ENCODE peak calls at places on chromosomes 12 and 14, in six cellular contexts. One of them, this sample, is unnamed.

GRCh38 chr12:127260531-127260930 is 1006.4 kb upstream of the TMEM132C start:
- DNase-seq in psoas muscle: no peak
- DNase-seq in Peyer's patch: no peak
- DNase-seq in left ventricle myocardium inferior: no peak
- DNase-seq in tibial nerve: no peak
- DNase-seq in aorta: no peak
- DNase-seq in this sample: no peak

GRCh38 chr14:96962337-96962736 is 165.2 kb downstream of the VRK1 start:
- DNase-seq in tibial nerve: no peak
- DNase-seq in left ventricle myocardium inferior: no peak
- DNase-seq in psoas muscle: no peak
- DNase-seq in aorta: no peak
- DNase-seq in Peyer's patch: no peak
- DNase-seq in this sample: peak; percentile 48

GRCh38 chr14:104721704-104722431 is 2.2 kb upstream of the ADSS1 start:
- DNase-seq in Peyer's patch: no peak
- DNase-seq in psoas muscle: peak; percentile 80
- DNase-seq in aorta: peak; percentile 87
- DNase-seq in tibial nerve: no peak
- DNase-seq in left ventricle myocardium inferior: peak; percentile 77
- DNase-seq in this sample: no peak

GRCh38 chr12:104258476-104259067 is 43.0 kb downstream of the TXNRD1 start:
- DNase-seq in psoas muscle: no peak
- DNase-seq in tibial nerve: no peak
- DNase-seq in left ventricle myocardium inferior: no peak
- DNase-seq in Peyer's patch: no peak
- DNase-seq in aorta: no peak
- DNase-seq in this sample: no peak

GRCh38 chr12:61916856-61917255 is 343.3 kb upstream of the USP15 start:
- DNase-seq in psoas muscle: no peak
- DNase-seq in Peyer's patch: no peak
- DNase-seq in aorta: no peak
- DNase-seq in left ventricle myocardium inferior: no peak
- DNase-seq in tibial nerve: no peak
- DNase-seq in this sample: no peak

GRCh38 chr12:119229205-119229604 is 50.5 kb downstream of the HSPB8 start:
- DNase-seq in Peyer's patch: no peak
- DNase-seq in aorta: no peak
- DNase-seq in psoas muscle: no peak
- DNase-seq in left ventricle myocardium inferior: no peak
- DNase-seq in tibial nerve: no peak
- DNase-seq in this sample: no peak

GRCh38 chr14:77302926-77303325 is 17.8 kb downstream of the POMT2 start:
- DNase-seq in Peyer's patch: no peak
- DNase-seq in aorta: no peak
- DNase-seq in left ventricle myocardium inferior: no peak
- DNase-seq in psoas muscle: no peak
- DNase-seq in tibial nerve: no peak
- DNase-seq in this sample: no peak

GRCh38 chr14:105493921-105494605 is 3.0 kb downstream of the TEDC1 start:
- DNase-seq in left ventricle myocardium inferior: peak; percentile 11
- DNase-seq in aorta: peak; percentile 74
- DNase-seq in psoas muscle: peak; percentile 15
- DNase-seq in Peyer's patch: peak; percentile 44
- DNase-seq in tibial nerve: no peak
- DNase-seq in this sample: peak; percentile 49

GRCh38 chr14:24377660-24378059 is 9.7 kb downstream of the NFATC4 start:
- DNase-seq in aorta: no peak
- DNase-seq in left ventricle myocardium inferior: no peak
- DNase-seq in Peyer's patch: no peak
- DNase-seq in psoas muscle: no peak
- DNase-seq in tibial nerve: no peak
- DNase-seq in this sample: no peak

GRCh38 chr12:104603545-104603973 is 146.8 kb downstream of the CHST11 start:
- DNase-seq in aorta: no peak
- DNase-seq in tibial nerve: no peak
- DNase-seq in left ventricle myocardium inferior: no peak
- DNase-seq in psoas muscle: no peak
- DNase-seq in Peyer's patch: no peak
- DNase-seq in this sample: no peak

GRCh38 chr14:57480044-57480443 is 13.6 kb downstream of the CCDC198 start:
- DNase-seq in aorta: no peak
- DNase-seq in Peyer's patch: no peak
- DNase-seq in psoas muscle: no peak
- DNase-seq in left ventricle myocardium inferior: no peak
- DNase-seq in tibial nerve: no peak
- DNase-seq in this sample: no peak

GRCh38 chr12:110741795-110742717 is 635 bp downstream of the PPP1CC start:
- DNase-seq in tibial nerve: peak; percentile 22
- DNase-seq in left ventricle myocardium inferior: no peak
- DNase-seq in Peyer's patch: no peak
- DNase-seq in aorta: no peak
- DNase-seq in psoas muscle: peak; percentile 41
- DNase-seq in this sample: no peak

GRCh38 chr12:110742718-110743570 is at the start of gene PPP1CC:
- DNase-seq in Peyer's patch: peak; percentile 94
- DNase-seq in left ventricle myocardium inferior: peak; percentile 94
- DNase-seq in psoas muscle: peak; percentile 93
- DNase-seq in tibial nerve: peak; percentile 92
- DNase-seq in aorta: peak; percentile 97
- DNase-seq in this sample: peak; percentile 89

GRCh38 chr12:110739488-110739887 is 3.2 kb downstream of the PPP1CC start:
- DNase-seq in left ventricle myocardium inferior: no peak
- DNase-seq in psoas muscle: no peak
- DNase-seq in tibial nerve: no peak
- DNase-seq in Peyer's patch: no peak
- DNase-seq in aorta: no peak
- DNase-seq in this sample: no peak

GRCh38 chr12:110739894-110740293 is 2.8 kb downstream of the PPP1CC start:
- DNase-seq in psoas muscle: no peak
- DNase-seq in left ventricle myocardium inferior: no peak
- DNase-seq in tibial nerve: no peak
- DNase-seq in Peyer's patch: no peak
- DNase-seq in aorta: no peak
- DNase-seq in this sample: no peak

DNA sequence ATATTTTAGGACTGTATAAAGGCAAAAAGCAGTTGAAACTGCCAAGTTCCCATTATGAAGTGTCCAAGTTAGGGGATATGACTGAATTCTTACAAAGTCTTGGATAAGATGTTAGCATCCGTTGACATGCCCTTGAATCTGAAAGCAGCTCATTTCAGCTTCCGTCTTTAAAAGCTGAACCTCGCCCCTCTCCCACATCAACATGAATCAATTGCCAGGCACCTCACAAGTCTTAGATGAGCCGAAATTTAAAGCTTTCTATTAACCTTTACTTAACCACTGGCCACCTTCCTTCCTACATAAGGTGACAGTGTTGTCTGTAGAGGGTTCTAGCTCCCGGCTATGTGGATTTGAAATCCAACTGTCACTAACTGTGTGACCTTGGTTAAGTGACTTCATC is 1.3 kb downstream of the PPP1CC start:
- DNase-seq in tibial nerve: no peak
- DNase-seq in aorta: no peak
- DNase-seq in psoas muscle: no peak
- DNase-seq in left ventricle myocardium inferior: no peak
- DNase-seq in Peyer's patch: no peak
- DNase-seq in this sample: no peak
- H3K27ac ChIP-seq in tibial nerve: no peak overlapping the region
- H3K27ac ChIP-seq in aorta: no peak overlapping the region
- H3K27ac ChIP-seq in psoas muscle: peak overlapping the region; percentile 90
- H3K27ac ChIP-seq in left ventricle myocardium inferior: peak overlapping the region; percentile 95
- H3K27ac ChIP-seq in Peyer's patch: peak overlapping the region; percentile 92
- H3K27ac ChIP-seq in this sample: peak overlapping the region; percentile 73

GRCh38 chr12:132338781-132339180 is 9.4 kb upstream of the GALNT9 start:
- DNase-seq in Peyer's patch: no peak
- DNase-seq in psoas muscle: no peak
- DNase-seq in aorta: no peak
- DNase-seq in left ventricle myocardium inferior: no peak
- DNase-seq in tibial nerve: no peak
- DNase-seq in this sample: no peak

GRCh38 chr12:132337557-132337956 is 8.2 kb upstream of the GALNT9 start:
- DNase-seq in psoas muscle: no peak
- DNase-seq in left ventricle myocardium inferior: no peak
- DNase-seq in aorta: no peak
- DNase-seq in Peyer's patch: no peak
- DNase-seq in tibial nerve: no peak
- DNase-seq in this sample: no peak

GRCh38 chr12:132335179-132335756 is 5.9 kb upstream of the GALNT9 start:
- DNase-seq in aorta: no peak
- DNase-seq in Peyer's patch: no peak
- DNase-seq in left ventricle myocardium inferior: no peak
- DNase-seq in tibial nerve: no peak
- DNase-seq in psoas muscle: no peak
- DNase-seq in this sample: no peak

GRCh38 chr12:132338311-132338710 is 8.9 kb upstream of the GALNT9 start:
- DNase-seq in Peyer's patch: no peak
- DNase-seq in aorta: no peak
- DNase-seq in psoas muscle: no peak
- DNase-seq in left ventricle myocardium inferior: no peak
- DNase-seq in tibial nerve: no peak
- DNase-seq in this sample: no peak

DNA sequence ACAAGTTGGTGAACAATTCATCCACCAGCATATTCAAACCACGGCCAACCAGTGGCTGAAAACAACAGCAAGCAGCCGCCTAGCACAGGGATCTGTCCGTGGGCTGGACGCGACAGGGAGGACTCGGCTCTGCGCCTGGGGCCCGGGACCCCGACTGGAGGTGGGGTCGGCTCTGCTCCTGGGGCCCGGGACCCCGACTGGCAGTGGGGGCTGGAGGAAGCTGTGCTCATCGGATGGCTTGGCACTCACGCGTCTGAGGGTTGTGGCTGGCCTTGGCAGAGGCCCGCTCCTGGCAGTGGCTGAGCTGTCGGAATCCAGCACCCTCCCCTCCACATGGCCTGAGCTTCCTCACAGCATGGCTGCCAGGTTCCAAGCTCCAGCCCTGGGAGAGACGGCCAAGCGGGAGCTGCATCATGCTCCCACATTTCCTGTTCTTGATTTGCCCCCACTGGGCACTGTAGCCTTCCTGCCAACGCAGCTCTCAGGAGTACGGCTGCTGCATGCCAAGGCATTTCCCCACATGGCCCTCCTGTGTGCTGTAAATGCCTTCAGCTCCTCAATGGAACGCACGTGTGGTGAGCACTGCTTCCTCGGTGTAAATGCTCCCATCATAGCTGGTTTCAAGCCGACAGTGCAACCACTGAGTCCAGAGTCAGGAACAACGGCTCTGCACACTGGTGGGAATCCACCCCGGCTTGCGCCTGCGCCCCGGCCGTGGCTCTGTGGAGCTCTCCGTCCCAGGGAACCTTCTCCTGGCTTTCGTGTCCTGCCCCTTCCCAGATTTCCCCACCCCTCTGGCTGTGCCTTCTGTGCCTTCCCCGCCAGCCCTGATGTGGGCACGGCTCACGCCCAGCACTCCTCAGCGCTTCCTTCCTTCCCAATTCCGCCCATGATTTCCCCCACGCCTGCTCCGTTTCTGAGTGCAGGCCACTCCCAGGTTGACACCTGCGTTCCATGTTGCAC is 7.3 kb upstream of the GALNT9 start:
- DNase-seq in left ventricle myocardium inferior: no peak
- DNase-seq in Peyer's patch: no peak
- DNase-seq in aorta: no peak
- DNase-seq in psoas muscle: no peak
- DNase-seq in tibial nerve: no peak
- DNase-seq in this sample: no peak
- H3K4me1 ChIP-seq in left ventricle myocardium inferior: no peaks in the 10 kb centered on the region
- H3K4me1 ChIP-seq in Peyer's patch: no peaks in the 10 kb centered on the region
- H3K4me1 ChIP-seq in aorta: no peaks in the 10 kb centered on the region
- H3K4me1 ChIP-seq in psoas muscle: no peaks in the 10 kb centered on the region
- H3K4me1 ChIP-seq in tibial nerve: no peaks in the 10 kb centered on the region
- H3K4me1 ChIP-seq in this sample: no peaks in the 10 kb centered on the region

DNA sequence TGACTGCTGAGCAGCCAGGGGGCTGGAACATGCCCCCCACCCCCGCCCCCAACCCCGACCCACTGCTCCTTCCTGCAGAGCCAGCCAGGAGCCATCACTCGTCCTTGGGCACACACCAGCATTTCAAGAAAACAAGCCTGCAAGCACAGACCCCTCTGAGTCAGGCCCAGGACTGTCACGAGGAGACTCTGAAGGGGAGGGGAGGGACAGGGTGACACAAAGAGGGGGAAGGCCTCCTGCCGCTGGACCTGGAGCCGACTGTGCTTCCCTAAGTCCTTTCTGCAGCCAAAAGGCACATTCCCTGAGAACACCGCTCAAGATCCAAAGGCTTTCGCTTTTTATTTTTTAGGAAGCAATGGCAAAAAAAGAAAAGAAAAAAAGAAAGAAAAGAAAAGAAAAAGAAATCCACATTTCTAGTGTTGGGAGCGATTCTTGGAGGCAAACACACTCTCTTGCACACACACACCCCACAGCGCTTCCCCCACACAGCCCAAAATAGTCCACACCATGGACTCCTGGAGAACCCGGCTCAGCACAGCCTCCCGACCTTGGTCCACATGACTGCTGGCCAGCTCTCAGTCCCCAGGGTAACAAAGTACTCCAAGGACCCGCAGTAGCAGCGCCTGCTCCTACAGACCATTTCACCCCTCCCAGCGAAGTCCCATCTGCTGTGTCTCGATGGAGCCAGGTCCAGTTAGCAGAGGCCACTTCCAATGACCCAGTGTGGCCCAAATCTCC is 101.7 kb downstream of the DPF3 start:
- DNase-seq in psoas muscle: peak; percentile 53
- DNase-seq in left ventricle myocardium inferior: peak; percentile 75
- DNase-seq in Peyer's patch: no peak
- DNase-seq in aorta: peak; percentile 80
- DNase-seq in tibial nerve: no peak
- DNase-seq in this sample: no peak
- H3K27me3 ChIP-seq in psoas muscle: no peaks in the 10 kb centered on the region
- H3K27me3 ChIP-seq in left ventricle myocardium inferior: no peaks in the 10 kb centered on the region
- H3K27me3 ChIP-seq in Peyer's patch: no peaks in the 10 kb centered on the region
- H3K27me3 ChIP-seq in aorta: no peaks in the 10 kb centered on the region
- H3K27me3 ChIP-seq in tibial nerve: no peaks in the 10 kb centered on the region
- H3K27me3 ChIP-seq in this sample: no peaks in the 10 kb centered on the region

DNA sequence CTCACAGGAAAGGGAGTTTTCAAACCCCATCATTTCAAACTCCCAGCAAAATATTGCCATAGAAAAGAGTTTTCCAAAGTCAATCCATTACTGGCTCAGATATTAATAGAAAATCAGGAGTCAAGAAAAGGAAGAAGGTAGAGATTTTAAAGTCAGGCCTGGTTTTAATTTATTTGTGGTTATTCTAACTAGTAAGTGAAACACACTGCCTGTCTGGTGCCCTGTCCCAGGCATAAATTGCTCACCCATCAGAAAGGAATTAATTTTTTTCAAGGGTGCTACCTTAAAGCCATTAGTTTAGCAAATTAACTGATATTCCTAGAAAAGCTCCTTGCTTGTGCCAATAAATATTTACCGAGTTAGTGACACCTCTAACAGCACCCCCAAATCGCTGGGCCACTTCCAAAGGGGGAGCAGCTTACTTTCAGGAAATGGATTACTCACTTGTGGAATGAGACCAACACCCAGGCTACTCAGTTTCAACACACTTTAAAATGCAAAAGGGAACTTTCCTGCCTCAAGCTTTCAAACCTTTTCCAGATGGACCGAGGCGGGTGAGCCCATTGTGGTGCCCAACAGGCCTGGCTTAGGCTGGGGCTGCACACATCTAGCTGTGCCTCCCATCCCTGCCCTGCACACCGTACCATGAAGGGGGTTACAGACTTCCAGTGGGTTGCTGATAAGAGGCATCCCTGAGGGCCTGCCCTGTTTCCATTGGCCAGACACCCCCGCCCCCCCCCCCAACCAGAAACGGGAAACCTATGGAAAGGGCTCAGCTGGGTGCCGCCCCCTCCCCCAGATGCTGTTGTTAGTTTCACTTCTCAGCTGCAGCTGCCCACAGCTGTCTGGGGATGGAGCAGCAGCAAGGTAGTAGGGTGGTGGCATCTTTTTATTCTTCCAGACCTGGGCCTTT is 117.2 kb downstream of the SAMD4A start:
- DNase-seq in aorta: peak; percentile 86
- DNase-seq in Peyer's patch: no peak
- DNase-seq in left ventricle myocardium inferior: peak; percentile 39
- DNase-seq in tibial nerve: peak; percentile 77
- DNase-seq in psoas muscle: peak; percentile 64
- DNase-seq in this sample: no peak
- H3K27ac ChIP-seq in aorta: peak overlapping the region; percentile 99
- H3K27ac ChIP-seq in Peyer's patch: peak overlapping the region; percentile 8
- H3K27ac ChIP-seq in left ventricle myocardium inferior: peak overlapping the region; percentile 94
- H3K27ac ChIP-seq in tibial nerve: peak overlapping the region; percentile 9
- H3K27ac ChIP-seq in psoas muscle: peak overlapping the region; percentile 88
- H3K27ac ChIP-seq in this sample: no peak overlapping the region